ENCODE peak calls at places on chromosome 6, in ten cellular contexts. Y is stomach, K is ovary, C is A549, W is sigmoid colon, T is transverse colon, A is SK-N-SH, X is esophagus muscularis mucosa, J is HepG2, M is upper lobe of left lung. G is an unnamed sample.

GRCh38 chr6:83633149-83633548 is 75.8 kb downstream of the SNAP91 start:
- DNase-seq in Y (no peak), J (no peak), T (no peak), C (no peak), A (no peak), K (no peak), M (no peak), W (no peak), X (no peak), G (no peak)

GRCh38 chr6:53943410-53943809 is 148.6 kb downstream of the LRRC1 start:
- DNase-seq in T (no peak), X (no peak), K (peak; percentile 74), J (no peak), C (no peak), Y (no peak), A (no peak), M (no peak), W (no peak), G (no peak)

GRCh38 chr6:113762611-113763010 is 94.5 kb upstream of the MARCKS start:
- DNase-seq in T (no peak), J (no peak), A (no peak), K (no peak), W (no peak), X (no peak), Y (no peak), C (no peak), M (no peak), G (no peak)

GRCh38 chr6:26232950-26233607 is 131.9 kb upstream of the BTN3A2 start:
- DNase-seq in A (no peak), J (no peak), C (no peak), T (no peak), M (peak; percentile 50), K (no peak), Y (no peak), X (no peak), W (no peak), G (no peak)

GRCh38 chr6:41936073-41936837 is 5.4 kb downstream of the CCND3 start:
- DNase-seq in X (no peak), T (peak; percentile 64), Y (peak; percentile 62), M (peak; percentile 83), A (peak; percentile 83), J (peak; percentile 87), W (peak; percentile 85), K (peak; percentile 54), C (peak; percentile 72), G (peak; percentile 72)

GRCh38 chr6:122726649-122727048 is 52.9 kb upstream of the FABP7 start:
- DNase-seq in T (no peak), W (no peak), Y (no peak), A (peak; percentile 2), K (no peak), J (peak; percentile 19), M (no peak), C (no peak), X (no peak), G (no peak)

GRCh38 chr6:27096834-27097511 is 150.5 kb upstream of the PRSS16 start:
- DNase-seq in W (no peak), Y (peak; percentile 39), K (peak; percentile 52), J (no peak), T (peak; percentile 57), A (peak; percentile 59), C (peak; percentile 47), M (peak; percentile 63), X (no peak), G (no peak)

GRCh38 chr6:30136570-30137286 is 788 bp downstream of the TRIM40 start:
- DNase-seq in W (no peak), C (no peak), X (peak; percentile 89), A (no peak), Y (no peak), J (no peak), M (no peak), T (no peak), K (no peak), G (no peak)

GRCh38 chr6:37048851-37049734 is 43.6 kb downstream of the FGD2 start:
- DNase-seq in K (peak; percentile 71), Y (peak; percentile 45), X (no peak), A (no peak), M (peak; percentile 70), J (no peak), C (no peak), T (peak; percentile 69), W (peak; percentile 73), G (peak; percentile 43)

GRCh38 chr6:37047421-37047931 is 42.0 kb downstream of the FGD2 start:
- DNase-seq in K (no peak), W (peak; percentile 58), Y (no peak), M (no peak), T (no peak), C (no peak), J (no peak), X (no peak), A (no peak), G (no peak)

GRCh38 chr6:37049990-37050853 is 44.8 kb downstream of the FGD2 start:
- DNase-seq in T (peak; percentile 77), J (no peak), K (no peak), Y (peak; percentile 58), X (no peak), C (no peak), A (no peak), M (peak; percentile 89), W (peak; percentile 78), G (no peak)

GRCh38 chr6:37049735-37049989 is 44.2 kb downstream of the FGD2 start:
- DNase-seq in C (no peak), A (no peak), M (no peak), Y (no peak), X (no peak), K (no peak), W (peak; percentile 56), T (no peak), J (no peak), G (no peak)

GRCh38 chr6:37047933-37048850 is 42.7 kb downstream of the FGD2 start:
- DNase-seq in C (no peak), T (no peak), X (no peak), J (no peak), M (no peak), A (no peak), W (peak; percentile 30), K (no peak), Y (no peak), G (no peak)
- H3K27ac ChIP-seq in C (no peak overlapping the region), T (peak overlapping the region; percentile 80), X (no peak overlapping the region), J (no peak overlapping the region), M (peak overlapping the region; percentile 84), A (no peak overlapping the region), W (no peak overlapping the region), K (no peak overlapping the region), Y (no peak overlapping the region), G (no peak overlapping the region)

GRCh38 chr6:14619419-14619781 is 501.8 kb downstream of the CD83 start:
- DNase-seq in A (peak; percentile 45), W (no peak), T (no peak), K (peak; percentile 77), Y (peak; percentile 63), M (no peak), J (no peak), X (no peak), C (no peak), G (no peak)

GRCh38 chr6:14621518-14621917 is 503.9 kb downstream of the CD83 start:
- DNase-seq in M (peak; percentile 33), C (no peak), A (no peak), W (no peak), Y (no peak), T (no peak), K (no peak), J (no peak), X (no peak), G (no peak)

GRCh38 chr6:14620522-14620921 is 502.9 kb downstream of the CD83 start:
- DNase-seq in K (no peak), A (no peak), Y (no peak), X (no peak), T (no peak), J (peak; percentile 43), C (no peak), W (no peak), M (no peak), G (no peak)

GRCh38 chr6:14622878-14623542 is 505.4 kb downstream of the CD83 start:
- DNase-seq in A (no peak), M (no peak), C (no peak), X (no peak), K (no peak), W (no peak), Y (no peak), J (peak; percentile 20), T (no peak), G (no peak)

GRCh38 chr6:14622135-14622534 is 504.6 kb downstream of the CD83 start:
- DNase-seq in W (no peak), A (no peak), C (peak; percentile 8), Y (peak; percentile 76), M (no peak), J (peak; percentile 97), K (no peak), X (no peak), T (no peak), G (no peak)
- TF ChIP-seq EP300 in W (no peak), A (no peak), C (peak; percentile 76), Y (no peak), M (no peak), J (no peak), K (no peak), X (no peak), T (no peak), G (no peak)

GRCh38 chr6:7773914-7774313 is 48.0 kb downstream of the BMP6 start:
- DNase-seq in C (no peak), Y (no peak), T (no peak), J (no peak), K (no peak), A (no peak), M (no peak), X (no peak), W (no peak), G (no peak)

GRCh38 chr6:7770111-7770510 is 44.2 kb downstream of the BMP6 start:
- DNase-seq in C (no peak), A (no peak), X (no peak), J (no peak), W (no peak), T (no peak), M (no peak), K (no peak), Y (no peak), G (no peak)

GRCh38 chr6:7770601-7771000 is 44.7 kb downstream of the BMP6 start:
- DNase-seq in M (no peak), Y (no peak), T (no peak), X (no peak), K (no peak), W (no peak), J (no peak), A (no peak), C (no peak), G (no peak)

GRCh38 chr6:7776509-7776908 is 50.6 kb downstream of the BMP6 start:
- DNase-seq in X (no peak), M (no peak), K (no peak), W (no peak), A (no peak), C (no peak), T (no peak), J (peak; percentile 15), Y (no peak), G (no peak)

GRCh38 chr6:7773322-7773721 is 47.4 kb downstream of the BMP6 start:
- DNase-seq in A (no peak), T (no peak), Y (no peak), K (no peak), J (no peak), W (no peak), X (no peak), M (no peak), C (no peak), G (no peak)
- H3K4me3 ChIP-seq in A (no peak overlapping the region), T (no peak overlapping the region), Y (no peak overlapping the region), K (no peak overlapping the region), J (no peak overlapping the region), W (no peak overlapping the region), X (no peak overlapping the region), M (no peak overlapping the region), C (no peak overlapping the region), G (no peak overlapping the region)

GRCh38 chr6:5599112-5599511 is 337.8 kb downstream of the FARS2 start:
- DNase-seq in T (no peak), J (no peak), Y (no peak), W (no peak), X (no peak), M (no peak), K (no peak), A (peak; percentile 41), C (no peak), G (no peak)

GRCh38 chr6:5597413-5597812 is 336.1 kb downstream of the FARS2 start:
- DNase-seq in W (no peak), A (no peak), J (no peak), M (no peak), K (no peak), C (no peak), X (no peak), T (no peak), Y (no peak), G (no peak)

GRCh38 chr6:5592911-5593519 is 331.7 kb downstream of the FARS2 start:
- DNase-seq in Y (no peak), W (no peak), X (no peak), T (no peak), J (no peak), A (no peak), K (no peak), C (no peak), M (no peak), G (no peak)

GRCh38 chr6:5595184-5595583 is 333.9 kb downstream of the FARS2 start:
- DNase-seq in T (no peak), A (no peak), C (no peak), W (no peak), X (no peak), K (no peak), M (no peak), J (no peak), Y (no peak), G (no peak)

GRCh38 chr6:5598123-5598522 is 336.8 kb downstream of the FARS2 start:
- DNase-seq in J (no peak), M (no peak), T (no peak), A (no peak), Y (no peak), K (no peak), C (no peak), W (no peak), X (no peak), G (no peak)
- H3K27ac ChIP-seq in J (no peak overlapping the region), M (no peak overlapping the region), T (no peak overlapping the region), A (no peak overlapping the region), Y (no peak overlapping the region), K (no peak overlapping the region), C (no peak overlapping the region), W (no peak overlapping the region), X (no peak overlapping the region), G (no peak overlapping the region)